ENCODE peak calls at places on chromosomes 6 and 20, in eight cellular contexts. H is heart left ventricle, U is colonic mucosa, E is psoas muscle, T is right lobe of liver, W is cardiac muscle cell, C is AG04449, P is brain microvascular endothelial cell. M is an unnamed sample.

GRCh38 chr6:35794536-35795452 is 2.3 kb downstream of the CLPS start:
- DNase-seq in H (no peak), U (no peak), E (no peak), T (no peak), W (no peak), C (no peak), P (no peak), M (no peak)

GRCh38 chr20:9397928-9398327 is 116.5 kb upstream of the LAMP5 start:
- DNase-seq in H (peak), U (no peak), E (no peak), T (no peak), W (no peak), C (no peak), P (no peak), M (no peak)

GRCh38 chr6:139597781-139598368 is 223.4 kb upstream of the CITED2 start:
- DNase-seq in H (peak), U (peak), E (peak), T (peak), W (peak), C (peak), P (peak), M (peak)

GRCh38 chr6:7235712-7236311 is 77.2 kb downstream of the SSR1 start:
- DNase-seq in H (no peak), U (peak), E (no peak), T (no peak), W (no peak), C (no peak), P (no peak), M (no peak)

GRCh38 chr6:56144538-56145324 is 102.6 kb downstream of the COL21A1 start:
- DNase-seq in H (no peak), U (no peak), E (no peak), T (no peak), W (peak), C (no peak), P (peak), M (no peak)

GRCh38 chr6:14810021-14810420 is 435.8 kb upstream of the JARID2 start:
- DNase-seq in H (no peak), U (no peak), E (no peak), T (no peak), W (no peak), C (no peak), P (no peak), M (no peak)

GRCh38 chr6:30719356-30719755 is 796 bp upstream of the TUBB start:
- DNase-seq in H (no peak), U (no peak), E (no peak), T (no peak), W (no peak), C (no peak), P (no peak), M (no peak)

GRCh38 chr6:42306439-42307140 is 88.9 kb upstream of the MRPS10 start:
- DNase-seq in H (no peak), U (no peak), E (no peak), T (no peak), W (no peak), C (no peak), P (no peak), M (peak)

GRCh38 chr6:155481215-155481614 is 25.6 kb upstream of the NOX3 start:
- DNase-seq in H (no peak), U (no peak), E (no peak), T (no peak), W (peak), C (peak), P (no peak), M (no peak)

GRCh38 chr6:41237128-41237527 is 9.0 kb downstream of the TREML4 start:
- DNase-seq in H (no peak), U (no peak), E (no peak), T (no peak), W (no peak), C (no peak), P (no peak), M (no peak)

GRCh38 chr6:56963043-56963442 is 8.1 kb downstream of the BEND6 start:
- DNase-seq in H (no peak), U (no peak), E (no peak), T (no peak), W (no peak), C (no peak), P (no peak), M (no peak)

GRCh38 chr6:12283904-12284303 is 6.3 kb upstream of the EDN1 start:
- DNase-seq in H (no peak), U (no peak), E (no peak), T (no peak), W (no peak), C (no peak), P (no peak), M (no peak)

GRCh38 chr6:144585217-144585814 is 300.2 kb downstream of the UTRN start:
- DNase-seq in H (no peak), U (no peak), E (no peak), T (no peak), W (peak), C (no peak), P (peak), M (no peak)

GRCh38 chr20:14142171-14142570 is 146.9 kb downstream of the MACROD2 start:
- DNase-seq in H (peak), U (peak), E (no peak), T (peak), W (peak), C (no peak), P (peak), M (peak)

GRCh38 chr6:558089-558488 is 98.8 kb downstream of the HUS1B start:
- DNase-seq in H (no peak), U (no peak), E (no peak), T (no peak), W (peak), C (no peak), P (no peak), M (no peak)

GRCh38 chr20:17992224-17992637 is 23.4 kb downstream of the MGME1 start:
- DNase-seq in H (no peak), U (no peak), E (no peak), T (no peak), W (peak), C (no peak), P (peak), M (no peak)

GRCh38 chr6:28885149-28885738 is 38.5 kb downstream of the TRIM27 start:
- DNase-seq in H (no peak), U (no peak), E (no peak), T (no peak), W (no peak), C (no peak), P (no peak), M (no peak)

GRCh38 chr6:98039876-98040605 is 757.0 kb upstream of the MMS22L start:
- DNase-seq in H (no peak), U (no peak), E (no peak), T (no peak), W (peak), C (no peak), P (no peak), M (no peak)

GRCh38 chr6:42507195-42507594 is 55.5 kb upstream of the TRERF1 start:
- DNase-seq in H (no peak), U (no peak), E (no peak), T (no peak), W (no peak), C (no peak), P (no peak), M (no peak)

GRCh38 chr6:170210026-170210390 is 80.9 kb downstream of the DLL1 start:
- DNase-seq in H (no peak), U (peak), E (no peak), T (peak), W (no peak), C (no peak), P (no peak), M (peak)

GRCh38 chr20:63572788-63573738 is 976 bp downstream of the HELZ2 start:
- DNase-seq in H (peak), U (no peak), E (no peak), T (no peak), W (no peak), C (no peak), P (no peak), M (no peak)

GRCh38 chr6:133923938-133924593 is 29.0 kb upstream of the TBPL1 start:
- DNase-seq in H (peak), U (peak), E (no peak), T (peak), W (peak), C (peak), P (peak), M (peak)

GRCh38 chr6:132713355-132714134 is at the start of gene VNN1:
- DNase-seq in H (peak), U (peak), E (no peak), T (peak), W (no peak), C (no peak), P (no peak), M (peak)

GRCh38 chr6:28643017-28643740 is 117.5 kb downstream of the GPX5 start:
- DNase-seq in H (no peak), U (no peak), E (no peak), T (no peak), W (peak), C (peak), P (peak), M (peak)

GRCh38 chr6:23414204-23414501 is 711.9 kb upstream of the NRSN1 start:
- DNase-seq in H (no peak), U (no peak), E (no peak), T (no peak), W (peak), C (peak), P (peak), M (no peak)

GRCh38 chr6:63598001-63598250 is 25.6 kb downstream of the LOC128125822 start:
- DNase-seq in H (no peak), U (no peak), E (no peak), T (no peak), W (no peak), C (no peak), P (no peak), M (no peak)

GRCh38 chr6:133590196-133590595 is 298.7 kb upstream of the TCF21 start:
- DNase-seq in H (no peak), U (no peak), E (no peak), T (no peak), W (no peak), C (no peak), P (no peak), M (no peak)

GRCh38 chr6:168746643-168747042 is 305.7 kb downstream of the SMOC2 start:
- DNase-seq in H (no peak), U (no peak), E (no peak), T (no peak), W (no peak), C (no peak), P (no peak), M (no peak)

GRCh38 chr20:40717343-40717865 is 28.4 kb upstream of the MAFB start:
- DNase-seq in H (no peak), U (no peak), E (no peak), T (no peak), W (no peak), C (no peak), P (no peak), M (no peak)

GRCh38 chr20:44400671-44401051 is 45.2 kb downstream of the HNF4A start:
- DNase-seq in H (no peak), U (peak), E (no peak), T (no peak), W (no peak), C (no peak), P (no peak), M (no peak)

GRCh38 chr6:24522090-24522820 is 27.5 kb downstream of the ALDH5A1 start:
- DNase-seq in H (no peak), U (no peak), E (no peak), T (no peak), W (peak), C (no peak), P (no peak), M (no peak)

GRCh38 chr20:6091661-6092060 is 31.2 kb downstream of the FERMT1 start:
- DNase-seq in H (no peak), U (no peak), E (no peak), T (no peak), W (no peak), C (no peak), P (no peak), M (no peak)

GRCh38 chr6:90610291-90610670 is 23.4 kb upstream of the MAP3K7 start:
- DNase-seq in H (no peak), U (no peak), E (no peak), T (no peak), W (peak), C (no peak), P (peak), M (peak)

GRCh38 chr6:90695316-90695715 is 108.4 kb upstream of the MAP3K7 start:
- DNase-seq in H (no peak), U (no peak), E (no peak), T (no peak), W (no peak), C (no peak), P (no peak), M (no peak)

GRCh38 chr6:33213166-33213988 is 5.1 kb downstream of the RING1 start:
- DNase-seq in H (peak), U (no peak), E (no peak), T (peak), W (peak), C (no peak), P (no peak), M (no peak)

GRCh38 chr6:45933855-45934254 is 81.8 kb downstream of the CLIC5 start:
- DNase-seq in H (no peak), U (no peak), E (no peak), T (no peak), W (no peak), C (no peak), P (peak), M (no peak)

GRCh38 chr20:59583428-59584277 is 20.7 kb upstream of the PHACTR3 start:
- DNase-seq in H (peak), U (peak), E (peak), T (no peak), W (peak), C (no peak), P (no peak), M (peak)

GRCh38 chr20:50351541-50351940 is 158.6 kb upstream of the PTPN1 start:
- DNase-seq in H (no peak), U (no peak), E (no peak), T (no peak), W (no peak), C (no peak), P (no peak), M (no peak)

GRCh38 chr6:39893286-39893685 is 41.0 kb downstream of the MOCS1 start:
- DNase-seq in H (no peak), U (no peak), E (no peak), T (no peak), W (no peak), C (no peak), P (no peak), M (no peak)
- H3K4me3 ChIP-seq in H (no peak), U (no peak), E (no peak), T (no peak), W (no peak), C (no peak), P (no peak), M (no peak)

GRCh38 chr20:869606-870005 is 36.1 kb downstream of the FAM110A start:
- DNase-seq in H (no peak), U (no peak), E (no peak), T (no peak), W (no peak), C (no peak), P (no peak), M (no peak)
- H3K4me3 ChIP-seq in H (no peak), U (no peak), E (no peak), T (no peak), W (no peak), C (no peak), P (no peak), M (no peak)

GRCh38 chr6:79864421-79864820 is 82.9 kb downstream of the ELOVL4 start:
- DNase-seq in H (no peak), U (no peak), E (no peak), T (no peak), W (no peak), C (no peak), P (no peak), M (no peak)

GRCh38 chr6:79864001-79864400 is 83.4 kb downstream of the ELOVL4 start:
- DNase-seq in H (no peak), U (no peak), E (no peak), T (no peak), W (no peak), C (no peak), P (no peak), M (no peak)

GRCh38 chr6:79861023-79861422 is 86.3 kb downstream of the ELOVL4 start:
- DNase-seq in H (no peak), U (no peak), E (no peak), T (no peak), W (no peak), C (no peak), P (no peak), M (no peak)
- H3K4me3 ChIP-seq in H (no peak), U (no peak), E (no peak), T (no peak), W (no peak), C (no peak), P (no peak), M (no peak)

GRCh38 chr6:13765570-13765969 is 48.8 kb downstream of the MCUR1 start:
- DNase-seq in H (no peak), U (no peak), E (no peak), T (no peak), W (no peak), C (no peak), P (no peak), M (no peak)
- H3K4me3 ChIP-seq in H (no peak), U (no peak), E (no peak), T (no peak), W (no peak), C (no peak), P (no peak), M (no peak)

M was measured in testis.